ENCODE peak calls at places on chromosomes 4 and X, in ten cellular contexts. S, C, V, D, E, M, K, U, W and N are unnamed samples.

GRCh38 chr4:113555868-113556267 is 205.7 kb downstream of the CAMK2D start:
- DNase-seq in D (no peak), E (no peak), V (no peak), K (no peak), S (no peak), W (peak; percentile 58), U (no peak), M (no peak), C (no peak), N (no peak)

GRCh38 chr4:3515646-3516045 is 16.6 kb downstream of the LRPAP1 start:
- DNase-seq in E (no peak), M (no peak), W (no peak), D (no peak), K (no peak), U (no peak), V (no peak), S (no peak), C (no peak), N (no peak)

GRCh38 chrX:37000140-37000539 is 8.0 kb upstream of the FAM47C start:
- DNase-seq in E (no peak), U (no peak), C (no peak), K (no peak), D (no peak), V (no peak), S (no peak), W (no peak), M (no peak), N (no peak)

GRCh38 chrX:10676239-10676971 is 56.0 kb upstream of the MID1 start:
- DNase-seq in K (peak; percentile 7), S (no peak), V (no peak), U (no peak), E (no peak), W (no peak), D (no peak), M (no peak), C (no peak), N (no peak)

GRCh38 chr4:8260656-8261111 is 8.9 kb upstream of the HTRA3 start:
- DNase-seq in D (no peak), K (no peak), V (no peak), M (peak; percentile 42), C (no peak), W (peak; percentile 70), E (peak; percentile 81), S (no peak), U (no peak), N (peak; percentile 86)

GRCh38 chr4:102343964-102344519 is 1.2 kb downstream of the SLC39A8 start:
- DNase-seq in K (no peak), V (no peak), D (peak; percentile 73), S (no peak), W (no peak), U (no peak), M (peak; percentile 4), E (no peak), C (peak; percentile 52), N (peak; percentile 4)

GRCh38 chrX:104195489-104196084 is 29.3 kb downstream of the FAM199X start:
- DNase-seq in U (no peak), E (peak; percentile 34), S (no peak), C (peak; percentile 54), W (peak; percentile 43), D (no peak), V (no peak), M (peak; percentile 56), K (no peak), N (peak; percentile 45)

GRCh38 chrX:132967049-132967448 is 8.6 kb upstream of the HS6ST2 start:
- DNase-seq in W (no peak), V (no peak), S (no peak), D (no peak), M (no peak), E (no peak), U (no peak), C (no peak), K (no peak), N (no peak)

GRCh38 chr4:176400816-176401461 is 81.2 kb downstream of the SPCS3 start:
- DNase-seq in V (no peak), E (peak; percentile 83), K (no peak), U (no peak), S (no peak), W (peak; percentile 56), M (no peak), C (no peak), D (no peak), N (peak; percentile 77)

DNA sequence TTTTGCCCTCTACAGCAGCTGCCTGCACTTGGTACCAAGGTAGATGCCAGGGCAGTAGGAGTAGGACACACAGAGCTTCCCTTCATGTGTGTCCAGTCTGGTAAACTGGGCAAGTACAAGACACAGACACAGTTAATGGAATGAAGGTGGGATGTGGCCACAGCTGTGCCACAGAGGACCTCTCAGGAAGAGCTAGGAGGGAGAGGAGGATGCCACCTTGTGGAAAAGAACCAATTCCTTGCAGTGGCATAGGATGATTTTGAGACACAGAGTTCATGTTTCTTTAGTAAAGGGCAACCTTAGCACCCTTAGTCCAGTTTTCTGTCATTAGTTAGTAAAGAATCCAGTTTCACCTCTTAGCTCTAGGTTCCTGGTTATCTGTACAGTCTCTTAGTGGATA is 36.3 kb upstream of the TBC1D14 start:
- DNase-seq in V (no peak), D (no peak), W (peak; percentile 25), C (no peak), E (no peak), U (no peak), K (no peak), S (no peak), M (no peak), N (peak; percentile 29)
- TF ChIP-seq CTCF in V (no peak), D (no peak), W (peak; percentile 12), C (no peak), E (peak; percentile 15), U (no peak), K (no peak), S (no peak), M (peak; percentile 27), N (peak; percentile 33)

GRCh38 chr4:124943145-124943889 is 230.8 kb upstream of the ANKRD50 start:
- DNase-seq in M (no peak), K (no peak), C (no peak), V (no peak), S (no peak), D (no peak), U (no peak), W (peak; percentile 88), E (peak; percentile 64), N (peak; percentile 78)
- TF ChIP-seq CTCF in M (no peak), K (no peak), C (no peak), V (no peak), S (no peak), D (no peak), U (no peak), W (no peak), E (no peak), N (no peak)

GRCh38 chr4:151099226-151099975 is at the start of gene RPS3A:
- DNase-seq in C (peak; percentile 97), V (peak; percentile 98), S (peak; percentile 97), D (peak; percentile 98), E (peak; percentile 99), K (peak; percentile 94), U (peak; percentile 99), W (peak; percentile 99), M (peak; percentile 98), N (peak; percentile 98)
- TF ChIP-seq CTCF in C (peak; percentile 92), V (peak; percentile 10), S (peak; percentile 82), D (peak; percentile 92), E (peak; percentile 94), K (no peak), U (no peak), W (peak; percentile 77), M (peak; percentile 81), N (peak; percentile 69)

GRCh38 chr4:117626664-117627063 is 407.6 kb upstream of the NDST3 start:
- DNase-seq in E (no peak), D (no peak), V (no peak), C (no peak), S (no peak), U (no peak), K (no peak), W (no peak), M (no peak), N (no peak)
- TF ChIP-seq CTCF in E (no peak), D (no peak), V (no peak), C (no peak), S (no peak), U (no peak), K (no peak), W (no peak), M (no peak), N (no peak)

GRCh38 chr4:15006416-15007024 is 4.2 kb downstream of the CPEB2 start:
- DNase-seq in U (no peak), M (no peak), K (no peak), V (no peak), D (no peak), C (peak; percentile 33), S (no peak), W (no peak), E (peak; percentile 55), N (peak; percentile 41)
- TF ChIP-seq CTCF in U (no peak), M (peak; percentile 42), K (no peak), V (peak; percentile 64), D (peak; percentile 27), C (peak; percentile 69), S (no peak), W (peak; percentile 40), E (peak; percentile 44), N (peak; percentile 48)

GRCh38 chr4:186554485-186554884 is 882 bp downstream of the MTNR1A start:
- DNase-seq in C (no peak), K (peak; percentile 52), E (no peak), S (peak; percentile 36), D (peak; percentile 30), M (peak; percentile 46), U (no peak), W (peak; percentile 34), V (peak; percentile 34), N (peak; percentile 17)
- TF ChIP-seq CTCF in C (no peak), K (no peak), E (peak; percentile 18), S (no peak), D (no peak), M (peak; percentile 25), U (no peak), W (peak; percentile 26), V (no peak), N (no peak)

DNA sequence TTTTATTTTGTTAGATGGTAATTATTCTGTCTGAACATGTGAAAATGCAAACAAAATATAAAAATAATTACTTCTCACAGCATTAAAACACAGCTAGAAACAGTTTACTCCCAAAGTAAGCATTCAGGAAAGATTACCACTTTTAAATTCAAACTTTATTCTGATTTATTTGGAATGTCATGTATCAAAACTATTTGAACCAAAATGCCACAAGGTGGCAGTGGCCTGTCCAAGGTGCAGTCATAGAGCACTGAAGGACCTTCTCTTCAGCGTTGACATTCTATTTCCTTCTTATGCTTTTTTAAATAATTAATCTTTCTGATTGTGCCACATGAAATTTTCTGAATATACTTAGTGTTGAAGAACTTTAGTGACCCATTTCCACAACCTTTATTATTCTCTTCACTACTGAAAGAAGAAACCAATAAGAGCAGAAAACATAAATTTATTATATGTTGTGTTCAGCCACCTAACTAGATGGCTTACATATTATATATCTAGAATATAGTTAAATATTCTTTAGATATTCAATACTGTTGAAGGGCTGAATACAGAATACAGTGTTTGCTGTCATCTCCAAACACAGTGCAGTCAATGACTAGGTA is 283.6 kb downstream of the CFAP299 start:
- DNase-seq in W (peak; percentile 18), E (no peak), C (peak; percentile 31), V (peak; percentile 6), K (no peak), D (no peak), S (no peak), M (no peak), U (no peak), N (peak; percentile 17)
- TF ChIP-seq CTCF in W (peak; percentile 28), E (peak; percentile 35), C (peak; percentile 39), V (peak; percentile 46), K (no peak), D (no peak), S (no peak), M (peak; percentile 15), U (no peak), N (peak; percentile 31)